ENCODE peak calls at places on chromosome 2, in four cellular contexts. R is anterior cingulate cortex; J is activated CD4-positive, alpha-beta T cell treated with anti-CD3 and anti-CD28 coated beads, Interleukin-2, amount 50 U/mL, for 48 hours; X is ELR. S is an unnamed sample.
A peak's percentile ranks its signal among the peaks of the same experiment; 100 is the strongest.

GRCh38 chr2:234989183-234989701 is 37.4 kb downstream of the SH3BP4 start:
- DNase-seq in R (peak; percentile 94), J (no peak), X (no peak), S (no peak)

GRCh38 chr2:207640661-207641060 is 15.5 kb upstream of the METTL21A start:
- DNase-seq in R (no peak), J (no peak), X (no peak), S (no peak)

GRCh38 chr2:85813211-85813977 is 59.6 kb downstream of the ATOH8 start:
- DNase-seq in R (no peak), J (no peak), X (no peak), S (no peak)

GRCh38 chr2:220336771-220337170 is 709.3 kb downstream of the SLC4A3 start:
- DNase-seq in R (no peak), J (no peak), X (no peak), S (no peak)

GRCh38 chr2:166765141-166765540 is 123.1 kb upstream of the XIRP2 start:
- DNase-seq in R (no peak), J (no peak), X (no peak), S (no peak)

GRCh38 chr2:206774871-206775270 is 9.5 kb downstream of the FASTKD2 start:
- DNase-seq in R (no peak), J (no peak), X (no peak), S (no peak)

GRCh38 chr2:37523861-37524362 is 147.5 kb downstream of the CDC42EP3 start:
- DNase-seq in R (no peak), J (no peak), X (no peak), S (no peak)

GRCh38 chr2:160576054-160576499 is 82.5 kb upstream of the RBMS1 start:
- DNase-seq in R (no peak), J (no peak), X (no peak), S (no peak)

GRCh38 chr2:6999161-6999877 is 82.1 kb downstream of the RNF144A start:
- DNase-seq in R (no peak), J (no peak), X (no peak), S (no peak)

GRCh38 chr2:152098033-152098797 is 629 bp downstream of the CACNB4 start:
- DNase-seq in R (no peak), J (peak; percentile 11), X (peak; percentile 27), S (no peak)

GRCh38 chr2:157258520-157259326 is 1.2 kb downstream of the GALNT5 start:
- DNase-seq in R (no peak), J (no peak), X (no peak), S (no peak)

GRCh38 chr2:58921676-58922075 is 680.6 kb upstream of the FANCL start:
- DNase-seq in R (no peak), J (no peak), X (peak; percentile 57), S (no peak)

GRCh38 chr2:70104231-70105111 is 17.2 kb downstream of the PCBP1 start:
- DNase-seq in R (no peak), J (peak; percentile 64), X (peak; percentile 55), S (peak; percentile 72)

GRCh38 chr2:153115141-153115540 is 363.4 kb downstream of the RPRM start:
- DNase-seq in R (no peak), J (no peak), X (no peak), S (no peak)

GRCh38 chr2:28624798-28625701 is 126.6 kb upstream of the PPP1CB start:
- DNase-seq in R (no peak), J (peak; percentile 83), X (no peak), S (peak; percentile 95)

GRCh38 chr2:241975593-241976284 is 106.2 kb downstream of the RTP5 start:
- DNase-seq in R (no peak), J (no peak), X (no peak), S (no peak)

GRCh38 chr2:49988301-49988700 is 834.0 kb upstream of the FSHR start:
- DNase-seq in R (no peak), J (no peak), X (no peak), S (no peak)